ENCODE peak calls at places on chromosomes 16 and 17, in nine cellular contexts. E is uterus, G is tibial nerve, Q is neural progenitor cell, N is endothelial cell, P is AG04450, I is RWPE1, D is mesothelial cell of epicardium, B is Calu3. X is an unnamed sample.

GRCh38 chr17:77361986-77362620 is 221.3 kb downstream of the SEC14L1 start:
- DNase-seq in N (no peak), Q (no peak), D (no peak), E (no peak), P (no peak), G (peak), I (no peak), B (no peak), X (no peak)

GRCh38 chr16:48542020-48542473 is 67.9 kb downstream of the N4BP1 start:
- DNase-seq in G (peak), P (no peak), E (no peak), D (peak), N (peak), B (peak), I (peak), Q (peak), X (no peak)

GRCh38 chr17:37605813-37606505 is 3.3 kb downstream of the SYNRG start:
- DNase-seq in D (no peak), B (no peak), N (no peak), Q (no peak), P (no peak), G (no peak), E (no peak), I (no peak), X (no peak)

GRCh38 chr17:81510798-81511549 is 1.6 kb downstream of the ACTG1 start:
- DNase-seq in Q (no peak), E (no peak), I (no peak), B (no peak), D (no peak), N (no peak), G (no peak), P (no peak), X (no peak)

GRCh38 chr17:81366648-81367047 is 28.6 kb upstream of the BAHCC1 start:
- DNase-seq in B (no peak), Q (no peak), E (no peak), D (no peak), P (no peak), N (no peak), G (no peak), I (no peak), X (no peak)

GRCh38 chr16:89689142-89689541 is 2.7 kb downstream of the CDK10 start:
- DNase-seq in P (no peak), Q (no peak), B (no peak), D (no peak), G (no peak), I (no peak), E (no peak), N (no peak), X (no peak)

GRCh38 chr16:72068930-72069329 is 5.9 kb downstream of the HPR start:
- DNase-seq in N (no peak), Q (no peak), E (no peak), B (no peak), P (no peak), I (no peak), G (no peak), D (no peak), X (no peak)

GRCh38 chr17:29664743-29665479 is 42.2 kb upstream of the CORO6 start:
- DNase-seq in E (no peak), P (no peak), Q (no peak), N (no peak), I (peak), D (no peak), B (peak), G (no peak), X (no peak)

GRCh38 chr17:60107526-60108257 is 29.0 kb upstream of the HEATR6 start:
- DNase-seq in I (no peak), Q (no peak), D (no peak), E (no peak), B (no peak), N (no peak), P (no peak), G (no peak), X (no peak)

GRCh38 chr17:19417611-19418010 is 6.6 kb downstream of the RNF112 start:
- DNase-seq in N (no peak), D (no peak), B (no peak), Q (no peak), E (no peak), I (no peak), P (no peak), G (no peak), X (no peak)

GRCh38 chr17:14352139-14352538 is 51.3 kb downstream of the HS3ST3B1 start:
- DNase-seq in G (no peak), B (no peak), P (no peak), I (no peak), N (no peak), D (no peak), Q (no peak), E (no peak), X (no peak)

GRCh38 chr17:78759969-78760352 is 22.1 kb downstream of the CYTH1 start:
- DNase-seq in E (no peak), G (no peak), N (no peak), D (no peak), P (no peak), I (no peak), Q (no peak), B (no peak), X (no peak)

GRCh38 chr17:16273499-16273898 is 56.5 kb downstream of the PIGL start:
- DNase-seq in P (no peak), Q (no peak), D (no peak), B (no peak), E (no peak), G (no peak), N (no peak), I (peak), X (no peak)

GRCh38 chr17:82875418-82875856 is 35.6 kb upstream of the ZNF750 start:
- DNase-seq in G (no peak), Q (peak), P (no peak), D (no peak), N (peak), I (peak), B (no peak), E (no peak), X (no peak)

GRCh38 chr17:2022647-2023046 is 2.5 kb downstream of the RTN4RL1 start:
- DNase-seq in Q (no peak), D (no peak), N (no peak), I (no peak), P (no peak), G (no peak), E (no peak), B (no peak), X (no peak)

GRCh38 chr17:76734080-76734840 is 2.9 kb downstream of the SRSF2 start:
- DNase-seq in E (no peak), I (no peak), B (no peak), G (no peak), P (no peak), D (no peak), N (no peak), Q (no peak), X (no peak)

GRCh38 chr17:45431531-45432404 is 902 bp downstream of the ARHGAP27 start:
- DNase-seq in I (peak), D (peak), N (peak), E (peak), P (no peak), G (no peak), B (peak), Q (peak), X (no peak)

GRCh38 chr17:37088459-37088858 is 139.7 kb downstream of the AATF start:
- DNase-seq in Q (no peak), P (no peak), D (no peak), N (no peak), B (peak), G (no peak), I (peak), E (no peak), X (no peak)

GRCh38 chr17:32596666-32597065 is 109.9 kb downstream of the CDK5R1 start:
- DNase-seq in E (no peak), I (no peak), N (no peak), G (no peak), Q (no peak), D (no peak), P (no peak), B (no peak), X (no peak)

GRCh38 chr17:50058296-50058945 is 2.5 kb downstream of the ITGA3 start:
- DNase-seq in E (no peak), Q (no peak), G (no peak), I (no peak), D (no peak), P (no peak), N (no peak), B (no peak), X (no peak)

GRCh38 chr17:14864127-14864526 is 401.0 kb downstream of the PMP22 start:
- DNase-seq in I (no peak), Q (no peak), G (no peak), D (no peak), P (no peak), B (no peak), N (no peak), E (no peak), X (no peak)

GRCh38 chr17:79532107-79532790 is 78.6 kb downstream of the RBFOX3 start:
- DNase-seq in B (no peak), N (no peak), P (no peak), D (no peak), Q (no peak), G (no peak), E (no peak), I (no peak), X (no peak)

GRCh38 chr16:80142276-80142675 is 398.5 kb upstream of the DYNLRB2 start:
- DNase-seq in B (no peak), I (no peak), Q (no peak), P (no peak), D (no peak), G (no peak), E (no peak), N (no peak), X (no peak)

GRCh38 chr17:921161-921560 is 58.4 kb downstream of the NXN start:
- DNase-seq in Q (no peak), D (no peak), B (no peak), I (peak), P (no peak), G (no peak), E (peak), N (no peak), X (no peak)

GRCh38 chr17:50130778-50131317 is 888 bp upstream of the SAMD14 start:
- DNase-seq in B (no peak), D (no peak), G (no peak), I (no peak), Q (peak), E (no peak), N (no peak), P (no peak), X (no peak)

GRCh38 chr17:10062757-10063385 is 135.5 kb downstream of the GAS7 start:
- DNase-seq in N (no peak), D (no peak), G (no peak), E (no peak), I (no peak), P (no peak), B (no peak), Q (no peak), X (no peak)

GRCh38 chr17:78101542-78101941 is 27.0 kb downstream of the TMC6 start:
- DNase-seq in D (no peak), E (no peak), B (no peak), Q (no peak), P (no peak), I (no peak), N (no peak), G (no peak), X (no peak)

GRCh38 chr16:61500851-61501250 is 535.4 kb downstream of the CDH8 start:
- DNase-seq in P (no peak), G (no peak), D (no peak), E (no peak), B (no peak), Q (no peak), N (no peak), I (no peak), X (no peak)

GRCh38 chr16:54335230-54335629 is 48.6 kb upstream of the IRX3 start:
- DNase-seq in B (no peak), Q (no peak), D (no peak), E (no peak), P (no peak), G (no peak), I (no peak), N (no peak), X (no peak)

GRCh38 chr17:228223-228615 is 46.8 kb upstream of the DOC2B start:
- DNase-seq in N (no peak), D (no peak), Q (no peak), P (no peak), B (no peak), I (no peak), E (no peak), G (no peak), X (no peak)

GRCh38 chr16:11658896-11659708 is 9.2 kb upstream of the SNN start:
- DNase-seq in D (no peak), Q (no peak), N (no peak), P (no peak), E (no peak), I (peak), G (no peak), B (no peak), X (no peak)

GRCh38 chr17:77209330-77209748 is 68.6 kb downstream of the SEC14L1 start:
- DNase-seq in E (no peak), B (no peak), N (no peak), G (no peak), Q (no peak), D (no peak), P (no peak), I (no peak), X (no peak)

GRCh38 chr16:57600048-57600835 is 28.2 kb upstream of the ADGRG1 start:
- DNase-seq in G (no peak), N (peak), P (no peak), Q (peak), E (no peak), I (peak), B (peak), D (peak), X (peak)

GRCh38 chr17:29107933-29108805 is 65.2 kb downstream of the PIPOX start:
- DNase-seq in I (peak), N (no peak), B (peak), D (no peak), G (no peak), P (no peak), Q (no peak), E (no peak), X (no peak)

GRCh38 chr17:31654936-31655335 is 204.1 kb downstream of the COPRS start:
- DNase-seq in I (peak), Q (no peak), N (no peak), G (no peak), B (peak), D (no peak), E (no peak), P (no peak), X (no peak)

GRCh38 chr17:45948881-45949624 is 50.0 kb upstream of the STH start:
- DNase-seq in G (peak), D (peak), B (peak), I (peak), E (peak), N (peak), Q (peak), P (peak), X (peak)

GRCh38 chr17:12627776-12628491 is 37.8 kb upstream of the MYOCD start:
- DNase-seq in P (no peak), E (no peak), N (no peak), I (no peak), B (no peak), D (no peak), Q (no peak), G (no peak), X (no peak)

GRCh38 chr16:28202147-28202746 is 9.5 kb downstream of the XPO6 start:
- DNase-seq in G (no peak), D (no peak), B (no peak), P (no peak), I (no peak), E (no peak), Q (no peak), N (no peak), X (no peak)
- TF ChIP-seq CTCF in G (no peak), D (no peak), B (no peak), P (peak), I (no peak), E (no peak), Q (no peak), N (no peak), X (no peak)

GRCh38 chr17:40303706-40304450 is 5.1 kb upstream of the RARA start:
- DNase-seq in D (no peak), Q (no peak), G (no peak), I (no peak), E (peak), P (no peak), B (no peak), N (no peak), X (no peak)

GRCh38 chr17:40304464-40304863 is 4.5 kb upstream of the RARA start:
- DNase-seq in Q (no peak), P (peak), G (no peak), E (no peak), I (no peak), N (no peak), D (no peak), B (peak), X (no peak)

GRCh38 chr17:40298726-40299125 is 10.3 kb upstream of the RARA start:
- DNase-seq in E (no peak), I (no peak), B (no peak), N (no peak), D (no peak), P (no peak), G (no peak), Q (no peak), X (no peak)

GRCh38 chr17:40303009-40303657 is 5.8 kb upstream of the RARA start:
- DNase-seq in P (peak), N (peak), I (peak), G (no peak), B (peak), D (no peak), E (peak), Q (peak), X (no peak)

DNA sequence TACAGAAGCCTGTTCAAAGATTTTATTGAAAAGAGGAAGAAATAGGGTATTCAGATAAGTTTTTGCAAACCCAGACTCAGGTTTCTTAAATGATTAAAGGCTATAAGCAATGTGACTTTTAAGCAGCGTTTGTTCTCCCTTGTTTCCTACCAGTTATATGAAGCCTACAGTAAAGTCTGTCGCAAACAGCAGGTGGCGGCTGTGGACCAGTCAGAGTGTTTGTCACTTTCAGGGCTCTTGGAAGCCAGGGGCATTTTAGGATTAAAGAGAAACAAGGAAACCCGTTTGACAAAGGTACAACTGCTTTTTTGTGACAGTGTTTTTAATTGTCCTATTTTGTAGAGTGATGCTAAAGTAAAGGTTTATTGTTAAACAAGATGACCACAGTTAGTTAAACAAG is 7.7 kb upstream of the RARA start:
- DNase-seq in Q (no peak), N (no peak), G (no peak), E (no peak), P (no peak), D (no peak), I (no peak), B (peak), X (no peak)
- TF ChIP-seq CTCF in Q (peak), N (no peak), G (no peak), E (no peak), P (no peak), D (no peak), I (peak), B (peak), X (peak)

GRCh38 chr16:84214451-84215066 is 23.6 kb downstream of the ADAD2 start:
- DNase-seq in Q (no peak), D (no peak), B (no peak), G (no peak), N (no peak), P (no peak), E (no peak), I (no peak), X (no peak)

GRCh38 chr16:84212154-84212553 is 21.2 kb downstream of the ADAD2 start:
- DNase-seq in D (no peak), N (no peak), Q (no peak), G (no peak), B (no peak), I (no peak), P (no peak), E (no peak), X (no peak)

GRCh38 chr16:84212631-84213030 is 21.7 kb downstream of the ADAD2 start:
- DNase-seq in B (no peak), I (no peak), G (no peak), Q (no peak), P (no peak), N (no peak), E (no peak), D (no peak), X (no peak)

GRCh38 chr16:84218176-84218776 is 21.5 kb downstream of the KCNG4 start:
- DNase-seq in G (no peak), E (no peak), P (no peak), D (no peak), I (no peak), B (no peak), Q (no peak), N (no peak), X (no peak)

GRCh38 chr16:84215531-84215930 is 24.3 kb downstream of the KCNG4 start:
- DNase-seq in B (no peak), N (no peak), P (no peak), Q (no peak), E (no peak), D (no peak), I (no peak), G (no peak), X (no peak)
- TF ChIP-seq CTCF in B (no peak), N (no peak), P (no peak), Q (no peak), E (no peak), D (no peak), I (no peak), G (no peak), X (no peak)

DNA sequence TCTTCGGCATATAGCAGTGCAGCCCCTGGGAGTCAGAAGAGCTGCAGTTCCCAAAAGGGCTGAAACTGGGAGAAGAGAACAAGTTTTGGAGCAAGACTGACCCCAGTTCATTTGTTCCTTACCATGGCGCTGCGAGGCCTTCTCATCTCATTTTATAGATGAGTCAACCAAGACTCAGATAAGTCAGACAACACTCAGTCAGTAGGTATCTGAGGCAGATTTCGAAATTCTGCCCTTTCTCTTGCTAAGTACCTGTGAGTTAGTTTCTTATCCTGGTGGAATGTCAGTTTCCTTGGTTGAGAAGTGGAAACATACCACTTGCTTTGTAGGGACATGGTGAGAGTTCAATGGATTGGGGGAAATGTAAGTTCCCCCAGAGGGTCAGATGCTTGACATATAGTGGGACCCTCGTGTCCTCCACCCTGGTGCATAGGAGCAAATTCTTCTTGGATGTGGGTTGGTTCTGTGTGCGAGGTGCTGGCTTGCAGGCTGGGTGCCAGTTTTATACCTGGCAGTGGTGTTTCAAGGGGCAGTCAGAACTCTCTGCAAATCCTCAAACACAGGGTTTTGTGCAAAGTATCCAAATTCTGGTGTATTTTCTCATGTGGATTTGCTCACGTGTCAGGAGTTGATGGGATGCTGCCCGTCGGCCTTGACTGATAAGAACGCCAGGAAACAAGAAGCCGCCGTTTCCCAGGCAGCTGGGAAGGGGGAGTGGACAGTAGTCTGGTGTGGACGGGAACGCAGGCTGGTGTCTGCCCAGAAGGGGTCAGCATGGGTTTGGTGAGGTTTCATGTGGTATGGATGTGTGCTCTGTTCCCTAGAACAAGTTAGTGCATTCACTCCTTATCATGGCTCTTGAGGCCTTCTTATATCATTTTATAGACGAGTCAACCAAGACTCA is 61.1 kb upstream of the CIBAR2 start:
- DNase-seq in E (no peak), B (no peak), N (peak), P (peak), G (no peak), Q (peak), I (peak), D (no peak), X (no peak)
- TF ChIP-seq CTCF in E (no peak), B (no peak), N (no peak), P (peak), G (no peak), Q (peak), I (no peak), D (no peak), X (no peak)

GRCh38 chr17:6020376-6021010 is 49.7 kb upstream of the WSCD1 start:
- DNase-seq in D (no peak), Q (no peak), B (no peak), E (no peak), G (no peak), I (no peak), P (no peak), N (no peak), X (no peak)
- TF ChIP-seq CTCF in D (no peak), Q (no peak), B (no peak), E (no peak), G (no peak), I (no peak), P (no peak), N (no peak), X (no peak)